ENCODE peak calls at places on chromosomes 2 and 18, in eight cellular contexts. W, U, H, A, G, F, Y and L are unnamed samples.

GRCh38 chr2:108074945-108075344 is 88.6 kb downstream of the SLC5A7 start:
- DNase-seq in U (no peak), F (no peak), G (no peak), W (no peak), H (no peak), A (no peak), Y (no peak), L (no peak)

GRCh38 chr2:149885468-149885867 is 297.9 kb upstream of the MMADHC start:
- DNase-seq in A (no peak), Y (no peak), F (peak), G (peak), H (no peak), W (no peak), U (no peak), L (no peak)

GRCh38 chr2:9813312-9814128 is 29.8 kb upstream of the TAF1B start:
- DNase-seq in Y (no peak), W (peak), G (peak), H (peak), A (peak), U (no peak), F (peak), L (no peak)

GRCh38 chr2:126029316-126029715 is 626.6 kb upstream of the GYPC start:
- DNase-seq in Y (no peak), W (no peak), H (no peak), G (no peak), U (no peak), F (no peak), A (no peak), L (no peak)

GRCh38 chr2:39492701-39493100 is 55.6 kb upstream of the MAP4K3 start:
- DNase-seq in G (no peak), W (no peak), F (no peak), U (no peak), A (no peak), Y (no peak), H (no peak), L (no peak)

GRCh38 chr2:202548240-202548639 is 86.5 kb upstream of the FAM117B start:
- DNase-seq in Y (no peak), W (no peak), U (no peak), G (no peak), H (no peak), F (no peak), A (no peak), L (no peak)

GRCh38 chr2:151106805-151107490 is 154.7 kb downstream of the RBM43 start:
- DNase-seq in U (peak), Y (no peak), G (peak), W (no peak), H (no peak), A (no peak), F (peak), L (no peak)

GRCh38 chr2:32246911-32247310 is 17.8 kb downstream of the NLRC4 start:
- DNase-seq in W (no peak), H (no peak), A (no peak), U (no peak), F (no peak), G (no peak), Y (no peak), L (no peak)

GRCh38 chr2:181438298-181438697 is 18.9 kb upstream of the ITGA4 start:
- DNase-seq in Y (no peak), H (no peak), A (no peak), G (no peak), U (no peak), F (no peak), W (no peak), L (no peak)

GRCh38 chr2:120737802-120738516 is 2.3 kb downstream of the GLI2 start:
- DNase-seq in U (no peak), Y (peak), G (no peak), W (no peak), A (no peak), F (no peak), H (peak), L (no peak)

GRCh38 chr2:222878877-222879601 is 18.2 kb downstream of the ACSL3 start:
- DNase-seq in H (no peak), A (no peak), Y (no peak), U (no peak), F (peak), W (no peak), G (peak), L (no peak)

GRCh38 chr18:13809521-13810252 is 14.3 kb upstream of the MC5R start:
- DNase-seq in A (no peak), H (no peak), Y (no peak), F (no peak), W (no peak), U (no peak), G (no peak), L (no peak)

GRCh38 chr18:77108001-77108692 is 24.4 kb downstream of the MBP start:
- DNase-seq in U (no peak), Y (no peak), H (peak), F (peak), G (peak), A (peak), W (no peak), L (peak)

GRCh38 chr2:64404002-64404731 is 49.8 kb upstream of the LGALSL start:
- DNase-seq in A (peak), U (peak), W (peak), F (peak), H (peak), Y (peak), G (peak), L (no peak)

GRCh38 chr2:42142476-42143184 is 26.5 kb upstream of the EML4 start:
- DNase-seq in U (no peak), A (no peak), H (no peak), Y (no peak), G (peak), F (no peak), W (peak), L (no peak)

GRCh38 chr18:24631238-24632025 is 171.0 kb downstream of the HRH4 start:
- DNase-seq in G (no peak), A (no peak), H (no peak), F (no peak), U (no peak), Y (no peak), W (no peak), L (no peak)

GRCh38 chr2:226544581-226545210 is 254.9 kb downstream of the IRS1 start:
- DNase-seq in A (no peak), W (no peak), G (no peak), F (peak), Y (no peak), H (no peak), U (no peak), L (no peak)

GRCh38 chr18:24490545-24490944 is 30.1 kb downstream of the HRH4 start:
- DNase-seq in G (no peak), H (no peak), Y (no peak), U (no peak), W (no peak), A (no peak), F (peak), L (no peak)

GRCh38 chr18:28890796-28891195 is 713.9 kb upstream of the CDH2 start:
- DNase-seq in W (no peak), Y (no peak), H (no peak), A (no peak), G (no peak), U (no peak), F (no peak), L (no peak)

GRCh38 chr2:157414050-157414449 is 29.8 kb downstream of the CYTIP start:
- DNase-seq in F (no peak), W (no peak), Y (no peak), U (no peak), H (no peak), A (no peak), G (no peak), L (no peak)

GRCh38 chr2:216113572-216113971 is 4.4 kb downstream of the XRCC5 start:
- DNase-seq in G (no peak), H (no peak), Y (no peak), W (no peak), A (no peak), F (peak), U (no peak), L (no peak)

GRCh38 chr2:2134037-2134436 is 197.0 kb downstream of the MYT1L start:
- DNase-seq in H (no peak), A (no peak), F (no peak), G (no peak), W (no peak), U (no peak), Y (no peak), L (no peak)

GRCh38 chr2:74130211-74130995 is 17.3 kb downstream of the BOLA3 start:
- DNase-seq in U (no peak), F (peak), Y (no peak), H (no peak), A (no peak), W (no peak), G (no peak), L (no peak)

GRCh38 chr2:234133004-234133403 is 82.5 kb downstream of the SPP2 start:
- DNase-seq in A (no peak), U (peak), H (no peak), G (peak), F (peak), Y (no peak), W (no peak), L (no peak)

GRCh38 chr2:102226612-102227351 is 40.0 kb downstream of the IL1RL2 start:
- DNase-seq in F (peak), U (no peak), H (peak), W (no peak), Y (no peak), G (peak), A (no peak), L (no peak)

GRCh38 chr18:3441290-3441689 is 8.7 kb upstream of the TGIF1 start:
- DNase-seq in A (no peak), W (no peak), H (no peak), Y (no peak), F (peak), U (no peak), G (peak), L (no peak)

GRCh38 chr2:226660524-226660923 is 139.1 kb downstream of the IRS1 start:
- DNase-seq in G (peak), H (peak), F (peak), Y (no peak), U (no peak), A (peak), W (no peak), L (peak)

GRCh38 chr2:205435970-205436369 is 246.3 kb upstream of the NRP2 start:
- DNase-seq in Y (no peak), G (peak), H (no peak), W (no peak), F (peak), A (no peak), U (peak), L (no peak)

GRCh38 chr2:98900721-98901120 is 35.3 kb downstream of the CRACDL start:
- DNase-seq in Y (no peak), H (no peak), U (no peak), W (peak), F (no peak), A (no peak), G (no peak), L (no peak)

GRCh38 chr18:24126155-24126947 is 12.5 kb upstream of the CABYR start:
- DNase-seq in W (no peak), Y (no peak), U (no peak), A (no peak), F (no peak), H (no peak), G (no peak), L (no peak)

GRCh38 chr2:30514134-30514860 is 67.3 kb downstream of the LCLAT1 start:
- DNase-seq in A (no peak), U (peak), G (peak), F (peak), W (no peak), H (no peak), Y (no peak), L (no peak)

GRCh38 chr2:206881708-206882335 is 57.5 kb upstream of the CPO start:
- DNase-seq in U (no peak), G (no peak), A (no peak), F (peak), Y (no peak), H (no peak), W (no peak), L (no peak)

GRCh38 chr2:237236188-237236587 is 150.5 kb downstream of the COPS8 start:
- DNase-seq in A (no peak), U (no peak), H (no peak), Y (no peak), F (peak), W (no peak), G (no peak), L (no peak)

GRCh38 chr2:237235383-237236095 is 149.8 kb downstream of the COPS8 start:
- DNase-seq in H (no peak), F (peak), Y (no peak), W (no peak), A (peak), G (peak), U (no peak), L (no peak)

GRCh38 chr2:237243487-237243886 is 157.8 kb downstream of the COPS8 start:
- DNase-seq in G (no peak), Y (no peak), U (no peak), A (no peak), F (no peak), W (no peak), H (no peak), L (no peak)

GRCh38 chr2:237242091-237242536 is 156.4 kb downstream of the COPS8 start:
- DNase-seq in U (no peak), G (no peak), F (peak), H (no peak), Y (no peak), A (no peak), W (no peak), L (no peak)

GRCh38 chr2:237240252-237240651 is 154.6 kb downstream of the COPS8 start:
- DNase-seq in U (no peak), G (no peak), Y (no peak), F (no peak), W (no peak), H (no peak), A (no peak), L (no peak)
- H3K4me3 ChIP-seq in U (no peak), G (no peak), Y (no peak), F (no peak), W (no peak), H (no peak), A (no peak), L (no peak)

GRCh38 chr18:33184918-33185317 is 255.6 kb downstream of the CCDC178 start:
- DNase-seq in W (no peak), G (no peak), A (no peak), U (no peak), H (no peak), F (no peak), Y (no peak), L (no peak)
- TF ChIP-seq CTCF in W (no peak), G (no peak), A (no peak), U (no peak), H (no peak), F (no peak), Y (no peak), L (no peak)

GRCh38 chr2:6309415-6310185 is 556.1 kb downstream of the CMPK2 start:
- DNase-seq in W (no peak), F (no peak), Y (no peak), U (no peak), A (no peak), G (no peak), H (no peak), L (no peak)
- H3K4me3 ChIP-seq in W (no peak), F (no peak), Y (no peak), U (no peak), A (no peak), G (no peak), H (no peak), L (no peak)

DNA sequence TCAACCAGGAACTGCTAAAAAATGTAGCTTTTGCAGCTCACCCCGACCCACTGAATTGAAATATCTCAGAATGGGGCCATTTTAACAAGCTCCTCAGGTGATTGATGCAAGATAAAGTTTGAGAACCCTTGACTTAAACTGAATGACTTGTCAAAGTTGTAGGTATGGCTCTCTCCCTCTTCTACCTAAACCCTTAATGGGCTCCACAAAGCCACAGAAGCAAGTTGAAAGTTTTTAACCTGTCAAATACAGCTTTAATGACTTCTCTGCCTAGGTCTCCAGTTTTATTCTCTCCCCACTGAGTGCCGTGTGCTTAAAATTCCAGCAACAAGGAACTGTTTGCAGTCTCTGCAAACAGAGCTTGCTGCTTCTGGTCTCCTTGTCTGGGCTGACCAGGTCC is 19.7 kb upstream of the RNF125 start:
- DNase-seq in Y (no peak), G (no peak), H (no peak), W (no peak), U (no peak), F (no peak), A (no peak), L (no peak)
- TF ChIP-seq CTCF in Y (no peak), G (no peak), H (no peak), W (no peak), U (no peak), F (no peak), A (no peak), L (no peak)

GRCh38 chr2:38374978-38375377 is 2.1 kb downstream of the ATL2 start:
- DNase-seq in Y (no peak), F (no peak), A (no peak), H (no peak), G (no peak), W (no peak), U (no peak), L (no peak)
- H3K4me3 ChIP-seq in Y (no peak), F (peak), A (peak), H (no peak), G (no peak), W (peak), U (peak), L (no peak)